ENCODE peak calls at places on chromosomes 11 and 22, in eight cellular contexts. H is OCI-LY7, F is mucosa of descending colon, X is AG04449, J is skeletal muscle cell, O is lower lobe of right lung, G is cardiac fibroblast, B is PC-9. T is an unnamed sample.

GRCh38 chr11:38448284-38448683 is 1850.2 kb upstream of the RAG2 start:
- DNase-seq in X (no peak), B (no peak), O (no peak), J (peak; percentile 16), H (no peak), F (no peak), G (peak; percentile 48), T (peak; percentile 82)

GRCh38 chr11:17828311-17828751 is 93.8 kb downstream of the KCNC1 start:
- DNase-seq in F (peak; percentile 37), B (no peak), H (no peak), X (no peak), J (no peak), G (no peak), O (peak; percentile 47), T (peak; percentile 76)

GRCh38 chr11:81569999-81570398 is 1163.7 kb downstream of the FAM181B start:
- DNase-seq in B (no peak), J (no peak), F (no peak), H (no peak), X (no peak), O (no peak), G (no peak), T (no peak)

GRCh38 chr11:76604652-76605241 is 65.8 kb downstream of the LRRC32 start:
- DNase-seq in F (no peak), B (no peak), G (peak; percentile 67), O (no peak), H (no peak), X (no peak), J (no peak), T (peak; percentile 87)

GRCh38 chr11:75465701-75466531 is 32.9 kb upstream of the KLHL35 start:
- DNase-seq in X (peak; percentile 21), J (no peak), F (no peak), O (peak; percentile 43), G (no peak), B (peak; percentile 61), H (no peak), T (no peak)

GRCh38 chr11:14620027-14620511 is 23.5 kb upstream of the PDE3B start:
- DNase-seq in X (no peak), B (no peak), O (no peak), H (no peak), G (no peak), J (peak; percentile 30), F (no peak), T (peak; percentile 46)

GRCh38 chr11:122509091-122509490 is 146.4 kb upstream of the UBASH3B start:
- DNase-seq in O (no peak), G (no peak), X (no peak), F (no peak), H (no peak), B (no peak), J (no peak), T (no peak)

GRCh38 chr11:66157182-66157864 is 87.3 kb downstream of the PACS1 start:
- DNase-seq in F (no peak), B (no peak), J (no peak), G (peak; percentile 31), O (no peak), H (no peak), X (no peak), T (no peak)

GRCh38 chr22:45604239-45604711 is 67.4 kb upstream of the ATXN10 start:
- DNase-seq in H (no peak), G (peak; percentile 36), J (peak; percentile 29), B (no peak), O (peak; percentile 34), F (no peak), X (peak; percentile 44), T (no peak)

GRCh38 chr11:62664405-62665074 is 470 bp downstream of the C11orf98 start:
- DNase-seq in J (no peak), G (peak; percentile 57), B (no peak), O (peak; percentile 67), X (no peak), F (no peak), H (peak; percentile 85), T (no peak)

GRCh38 chr11:69489031-69489745 is 7.7 kb downstream of the LINC01488 start:
- DNase-seq in H (no peak), X (no peak), G (no peak), F (peak; percentile 14), O (peak; percentile 43), B (no peak), J (no peak), T (peak; percentile 70)

GRCh38 chr22:46618667-46619066 is 1.5 kb upstream of the GRAMD4 start:
- DNase-seq in O (peak; percentile 75), G (no peak), B (no peak), F (no peak), X (no peak), H (no peak), J (no peak), T (peak; percentile 82)

GRCh38 chr11:41382927-41383326 is 76.5 kb downstream of the LRRC4C start:
- DNase-seq in F (no peak), G (peak; percentile 1), X (no peak), J (no peak), H (no peak), B (no peak), O (no peak), T (no peak)

GRCh38 chr11:133942594-133942993 is 14.2 kb downstream of the IGSF9B start:
- DNase-seq in O (no peak), G (no peak), H (no peak), F (no peak), X (no peak), B (no peak), J (no peak), T (peak; percentile 13)

GRCh38 chr11:16946477-16947282 is 67.5 kb downstream of the PLEKHA7 start:
- DNase-seq in G (no peak), B (no peak), F (no peak), X (no peak), O (no peak), J (no peak), H (no peak), T (no peak)

GRCh38 chr11:73270089-73270854 is 1.9 kb upstream of the P2RY6 start:
- DNase-seq in G (no peak), J (no peak), X (no peak), F (no peak), B (no peak), H (peak; percentile 44), O (no peak), T (no peak)

DNA sequence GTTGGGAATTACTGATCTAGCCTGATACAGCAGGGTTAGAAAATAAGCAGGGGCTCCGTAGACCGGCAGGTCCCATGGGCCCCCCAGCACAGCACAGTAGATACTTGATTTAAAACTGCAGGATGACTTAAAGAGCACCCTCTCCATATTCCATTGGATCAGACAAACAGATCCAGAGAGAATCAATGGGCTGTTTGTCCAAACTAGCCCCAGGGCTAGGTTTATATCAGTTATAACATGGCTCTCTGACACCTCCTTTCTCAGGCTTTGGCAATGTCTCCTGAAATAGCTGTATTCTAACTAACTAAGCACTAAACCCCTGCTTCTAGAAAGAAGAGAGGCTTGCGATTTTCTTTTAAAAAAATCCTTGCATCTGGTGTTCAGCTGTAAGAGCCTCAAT is 100.4 kb upstream of the GALNT18 start:
- DNase-seq in X (no peak), J (no peak), G (no peak), O (no peak), F (no peak), B (no peak), H (no peak), T (no peak)
- H3K4me3 ChIP-seq in X (no peak overlapping the region), J (no peak overlapping the region), G (no peak overlapping the region), O (no peak overlapping the region), F (no peak overlapping the region), B (no peak overlapping the region), H (no peak overlapping the region), T (no peak overlapping the region)

GRCh38 chr22:40818747-40819662 is at the start of gene SLC25A17:
- DNase-seq in H (peak; percentile 92), G (peak; percentile 75), F (peak; percentile 93), B (peak; percentile 85), J (peak; percentile 31), X (no peak), O (peak; percentile 92), T (peak; percentile 90)

GRCh38 chr22:40819741-40820140 is 595 bp upstream of the SLC25A17 start:
- DNase-seq in G (peak; percentile 52), F (no peak), J (no peak), O (no peak), H (peak; percentile 24), B (no peak), X (no peak), T (no peak)

GRCh38 chr22:40818192-40818746 is 877 bp downstream of the SLC25A17 start:
- DNase-seq in H (no peak), B (no peak), X (no peak), G (no peak), O (no peak), F (no peak), J (no peak), T (no peak)

GRCh38 chr22:40813912-40814315 is 5.2 kb downstream of the SLC25A17 start:
- DNase-seq in B (no peak), O (no peak), H (no peak), G (no peak), X (no peak), J (no peak), F (no peak), T (no peak)

DNA sequence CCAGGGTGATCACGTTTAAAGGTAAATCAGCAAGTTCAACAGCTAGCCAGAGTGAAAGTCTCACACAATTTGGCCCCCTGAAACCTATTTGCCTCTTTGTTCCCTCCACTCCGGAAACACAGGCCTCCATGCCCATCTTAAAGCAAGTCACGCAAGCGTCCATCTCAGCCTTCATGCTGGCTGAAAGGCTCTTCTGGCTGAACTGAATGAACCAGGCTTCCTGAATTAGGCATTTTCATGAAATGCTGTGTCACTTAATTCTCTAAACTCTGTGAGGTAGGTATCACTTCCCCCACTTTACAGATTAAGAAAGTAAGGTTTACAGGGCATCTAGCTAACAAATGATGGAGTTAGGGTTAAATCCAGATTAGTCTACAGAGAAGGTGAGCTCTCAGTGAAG is 1.4 kb downstream of the SLC25A17 start:
- DNase-seq in F (no peak), H (peak; percentile 53), X (no peak), B (no peak), J (no peak), O (no peak), G (no peak), T (no peak)
- H3K4me3 ChIP-seq in F (no peak overlapping the region), H (peak overlapping the region; percentile 96), X (peak overlapping the region; percentile 15), B (peak overlapping the region; percentile 98), J (no peak overlapping the region), O (peak overlapping the region; percentile 97), G (no peak overlapping the region), T (no peak overlapping the region)

DNA sequence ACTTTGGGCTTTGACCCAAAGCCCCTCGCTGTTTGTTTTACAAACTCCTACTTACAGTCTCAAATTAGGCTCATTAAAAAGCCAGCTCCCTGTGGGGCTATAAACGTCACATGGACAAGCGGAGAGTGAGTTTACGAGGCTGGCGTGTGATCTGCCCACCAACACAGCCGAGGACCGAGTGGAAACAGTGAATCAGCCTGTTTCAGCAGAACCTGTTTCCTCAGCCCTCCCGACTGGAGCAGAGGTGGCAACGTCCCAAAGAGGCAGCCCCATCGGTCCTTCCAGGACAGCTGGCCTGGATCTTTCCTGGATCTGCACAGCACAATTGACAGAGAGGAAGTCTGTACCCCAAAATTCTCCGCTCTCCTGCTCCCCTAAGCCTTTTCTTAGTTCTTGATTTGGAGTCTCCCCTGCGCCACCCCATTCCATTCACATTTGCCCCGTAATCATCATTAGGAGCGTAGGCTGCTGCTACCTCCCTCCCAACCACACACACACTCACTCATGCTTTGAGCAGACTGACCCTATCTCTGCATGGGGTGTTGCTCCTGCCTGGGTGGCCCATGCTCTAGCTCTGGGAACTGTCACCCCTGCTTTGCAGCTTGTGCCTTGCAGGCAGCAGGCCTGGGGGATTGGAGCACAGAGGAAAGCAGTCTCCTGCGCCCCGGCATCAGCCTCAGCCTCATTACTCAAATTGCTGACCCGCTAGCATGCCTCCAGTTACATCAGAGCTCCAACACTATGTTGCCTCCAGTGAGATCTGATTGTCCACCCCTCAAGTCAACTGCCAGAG is 117.8 kb downstream of the NAT10 start:
- DNase-seq in G (peak; percentile 80), O (no peak), X (peak; percentile 24), J (peak; percentile 43), H (no peak), B (no peak), F (peak; percentile 59), T (peak; percentile 84)
- H3K4me3 ChIP-seq in G (no peak overlapping the region), O (no peak overlapping the region), X (no peak overlapping the region), J (no peak overlapping the region), H (no peak overlapping the region), B (no peak overlapping the region), F (no peak overlapping the region), T (no peak overlapping the region)

GRCh38 chr22:38081636-38081940 is 2.4 kb downstream of the SLC16A8 start:
- DNase-seq in H (no peak), O (peak; percentile 48), X (no peak), B (no peak), J (no peak), F (no peak), G (no peak), T (no peak)
- H3K4me3 ChIP-seq in H (no peak overlapping the region), O (peak overlapping the region; percentile 44), X (peak overlapping the region; percentile 48), B (no peak overlapping the region), J (peak overlapping the region; percentile 36), F (no peak overlapping the region), G (peak overlapping the region; percentile 10), T (peak overlapping the region; percentile 13)